ENCODE peak calls at places on chromosomes 13 and 19, in five cellular contexts. L is adipocyte; P is CD4-positive, alpha-beta memory T cell; R is hepatocyte; X is left ventricle myocardium inferior. M is an unnamed sample. For H3K4me1, the result is how much of the 10 kb centered on the place peaks cover.

GRCh38 chr19:33812388-33813330 is 16.0 kb downstream of the KCTD15 start:
- DNase-seq in L (no peak), P (no peak), R (no peak), X (no peak), M (no peak)

GRCh38 chr13:79482271-79482970 is 1.5 kb downstream of the NDFIP2 start:
- DNase-seq in L (peak), P (no peak), R (peak), X (no peak), M (no peak)

GRCh38 chr19:39406656-39407393 is at the start of gene ZFP36:
- DNase-seq in L (peak), P (peak), R (peak), X (peak), M (peak)

GRCh38 chr13:42477588-42478190 is 96.3 kb upstream of the TNFSF11 start:
- DNase-seq in L (no peak), P (no peak), R (no peak), X (peak), M (peak)

GRCh38 chr13:35891973-35892441 is 239.2 kb downstream of the DCLK1 start:
- DNase-seq in L (peak), P (no peak), R (peak), X (no peak), M (no peak)

GRCh38 chr19:2064788-2065524 is 13.9 kb upstream of the MKNK2 start:
- DNase-seq in L (no peak), P (no peak), R (peak), X (peak), M (no peak)

GRCh38 chr19:38034153-38034835 is 127.3 kb downstream of the SIPA1L3 start:
- DNase-seq in L (no peak), P (no peak), R (no peak), X (no peak), M (peak)

GRCh38 chr13:38002596-38002995 is 133.0 kb upstream of the TRPC4 start:
- DNase-seq in L (no peak), P (no peak), R (no peak), X (no peak), M (no peak)

GRCh38 chr19:34669305-34669704 is 7.7 kb downstream of the SCGB2B2 start:
- DNase-seq in L (no peak), P (no peak), R (no peak), X (no peak), M (peak)

DNA sequence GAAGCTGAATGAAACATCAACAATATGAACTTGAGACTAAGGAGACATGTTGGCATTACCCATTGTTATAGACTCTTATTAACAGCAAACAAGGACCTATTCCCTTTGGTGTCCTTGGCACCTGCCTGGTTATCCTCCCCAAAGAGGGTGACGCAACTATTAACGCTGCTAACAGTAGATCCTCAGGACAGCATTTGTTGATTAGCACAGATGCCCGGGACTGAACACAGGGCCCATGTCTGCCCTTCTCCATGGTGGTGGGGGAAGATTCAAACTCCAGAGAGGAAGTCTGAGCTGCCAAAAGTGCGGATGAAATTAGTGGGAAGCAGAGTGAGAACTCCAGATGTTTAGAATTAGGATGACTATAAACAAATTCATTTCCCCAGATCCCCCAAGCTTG is 101.2 kb upstream of the RAP2A start:
- DNase-seq in L (no peak), P (no peak), R (no peak), X (no peak), M (no peak)
- H3K4me1 ChIP-seq in L (under half), P (under half), R (under half), X (half or more), M (under half)

GRCh38 chr13:41317243-41317642 is 6.2 kb downstream of the NAA16 start:
- DNase-seq in L (no peak), P (no peak), R (no peak), X (no peak), M (no peak)
- H3K4me1 ChIP-seq in L (under half), P (under half), R (under half), X (under half), M (under half)

GRCh38 chr19:16111160-16111908 is at the start of gene RAB8A:
- DNase-seq in L (peak), P (peak), R (peak), X (peak), M (peak)
- H3K4me1 ChIP-seq in L (under half), P (under half), R (under half), X (half or more), M (under half)

GRCh38 chr13:44274838-44275237 is 98.8 kb upstream of the SERP2 start:
- DNase-seq in L (no peak), P (no peak), R (peak), X (no peak), M (no peak)
- H3K4me1 ChIP-seq in L (under half), P (under half), R (under half), X (half or more), M (under half)

GRCh38 chr13:44368062-44368591 is 5.5 kb upstream of the SERP2 start:
- DNase-seq in L (peak), P (no peak), R (peak), X (no peak), M (no peak)
- H3K4me1 ChIP-seq in L (under half), P (under half), R (under half), X (under half), M (under half)

GRCh38 chr19:15276620-15277019 is 44.4 kb upstream of the EPHX3 start:
- DNase-seq in L (no peak), P (no peak), R (no peak), X (no peak), M (no peak)
- H3K4me1 ChIP-seq in L (half or more), P (half or more), R (under half), X (half or more), M (under half)

GRCh38 chr19:43576479-43576878 is 878 bp downstream of the PINLYP start:
- DNase-seq in L (no peak), P (no peak), R (no peak), X (no peak), M (no peak)
- H3K4me1 ChIP-seq in L (under half), P (under half), R (under half), X (under half), M (under half)